ENCODE peak calls at places on chromosomes 2 and 18, in eight cellular contexts. A is H9; B is GM04504; C is activated CD8-positive, alpha-beta memory T cell treated with anti-CD3 and anti-CD28 coated beads for 4 hours; W is GM13976; X is GM19239; T is stimulated activated CD8-positive, alpha-beta memory T cell treated with anti-CD3 and anti-CD28 coated beads, Interleukin-2, amount 100 ng/mL, for 1 hour; Z is NCI-H2171. N is an unnamed sample.

GRCh38 chr18:38301621-38302020 is 736.0 kb upstream of the CELF4 start:
- DNase-seq in A (no peak), B (no peak), C (no peak), W (no peak), X (no peak), T (no peak), Z (no peak), N (no peak)

GRCh38 chr2:226758886-226759660 is 40.5 kb downstream of the IRS1 start:
- DNase-seq in A (no peak), B (peak; percentile 51), C (no peak), W (no peak), X (no peak), T (no peak), Z (no peak), N (no peak)

GRCh38 chr18:55546873-55547704 is 40.9 kb downstream of the TCF4 start:
- DNase-seq in A (no peak), B (peak; percentile 25), C (no peak), W (no peak), X (no peak), T (no peak), Z (no peak), N (no peak)

GRCh38 chr18:12556946-12557806 is 100.7 kb downstream of the SPIRE1 start:
- DNase-seq in A (no peak), B (no peak), C (no peak), W (no peak), X (no peak), T (no peak), Z (no peak), N (no peak)

GRCh38 chr2:34365937-34366336 is 766.8 kb upstream of the FAM98A start:
- DNase-seq in A (peak; percentile 88), B (no peak), C (no peak), W (no peak), X (no peak), T (no peak), Z (peak; percentile 41), N (peak; percentile 79)

GRCh38 chr2:232836934-232837333 is 33.1 kb upstream of the SNORC start:
- DNase-seq in A (no peak), B (no peak), C (no peak), W (no peak), X (no peak), T (no peak), Z (no peak), N (no peak)

GRCh38 chr2:188668017-188668663 is 306.0 kb upstream of the COL3A1 start:
- DNase-seq in A (no peak), B (no peak), C (no peak), W (no peak), X (no peak), T (no peak), Z (no peak), N (peak; percentile 35)

GRCh38 chr2:196331143-196331542 is 159.8 kb upstream of the STK17B start:
- DNase-seq in A (no peak), B (peak; percentile 62), C (no peak), W (no peak), X (no peak), T (no peak), Z (no peak), N (no peak)

GRCh38 chr2:230068658-230069080 is at the start of gene SLC16A14:
- DNase-seq in A (peak; percentile 53), B (no peak), C (peak; percentile 4), W (peak; percentile 38), X (peak; percentile 18), T (no peak), Z (peak; percentile 30), N (no peak)

GRCh38 chr18:7980661-7981060 is 413.5 kb downstream of the PTPRM start:
- DNase-seq in A (no peak), B (no peak), C (no peak), W (no peak), X (no peak), T (no peak), Z (no peak), N (no peak)

GRCh38 chr2:66240284-66240683 is 194.6 kb upstream of the MEIS1 start:
- DNase-seq in A (no peak), B (no peak), C (no peak), W (no peak), X (no peak), T (no peak), Z (no peak), N (no peak)

GRCh38 chr18:54923339-54923956 is 35.8 kb downstream of the CCDC68 start:
- DNase-seq in A (no peak), B (no peak), C (no peak), W (no peak), X (no peak), T (no peak), Z (no peak), N (no peak)

GRCh38 chr2:223262946-223263345 is 211.0 kb downstream of the KCNE4 start:
- DNase-seq in A (no peak), B (peak; percentile 28), C (no peak), W (no peak), X (no peak), T (no peak), Z (no peak), N (no peak)

GRCh38 chr18:9648431-9649163 is 34.2 kb upstream of the PPP4R1 start:
- DNase-seq in A (no peak), B (no peak), C (no peak), W (no peak), X (no peak), T (no peak), Z (no peak), N (no peak)

GRCh38 chr2:237858294-237859081 is 935 bp upstream of the RAMP1 start:
- DNase-seq in A (peak; percentile 83), B (peak; percentile 62), C (peak; percentile 10), W (peak; percentile 86), X (peak; percentile 63), T (peak; percentile 9), Z (peak; percentile 25), N (no peak)

GRCh38 chr2:114442545-114442944 is at the start of gene DPP10:
- DNase-seq in A (peak; percentile 64), B (no peak), C (no peak), W (no peak), X (no peak), T (no peak), Z (no peak), N (no peak)

GRCh38 chr2:235856151-235856819 is 311.9 kb downstream of the GBX2 start:
- DNase-seq in A (no peak), B (no peak), C (no peak), W (no peak), X (no peak), T (no peak), Z (no peak), N (no peak)

GRCh38 chr2:99593692-99594427 is 104.0 kb upstream of the REV1 start:
- DNase-seq in A (no peak), B (no peak), C (no peak), W (no peak), X (no peak), T (no peak), Z (no peak), N (no peak)

GRCh38 chr2:236679906-236680305 is 110.3 kb downstream of the ACKR3 start:
- DNase-seq in A (no peak), B (no peak), C (no peak), W (no peak), X (no peak), T (no peak), Z (no peak), N (no peak)

GRCh38 chr2:20448246-20449046 is 1.6 kb downstream of the RHOB start:
- DNase-seq in A (peak; percentile 34), B (no peak), C (no peak), W (no peak), X (no peak), T (no peak), Z (no peak), N (no peak)

GRCh38 chr2:172086349-172087190 is 1.3 kb downstream of the DLX1 start:
- DNase-seq in A (peak; percentile 85), B (no peak), C (no peak), W (peak; percentile 69), X (no peak), T (no peak), Z (peak; percentile 15), N (no peak)

GRCh38 chr2:120749506-120750431 is 14.1 kb downstream of the GLI2 start:
- DNase-seq in A (peak; percentile 32), B (no peak), C (no peak), W (no peak), X (no peak), T (no peak), Z (no peak), N (no peak)

GRCh38 chr2:159614534-159615186 is 1.7 kb downstream of the BAZ2B start:
- DNase-seq in A (no peak), B (no peak), C (no peak), W (no peak), X (no peak), T (no peak), Z (peak; percentile 74), N (no peak)

GRCh38 chr2:45902379-45902778 is 250.9 kb downstream of the PRKCE start:
- DNase-seq in A (no peak), B (no peak), C (no peak), W (no peak), X (no peak), T (no peak), Z (no peak), N (no peak)

GRCh38 chr2:215002500-215002899 is 135.9 kb downstream of the ABCA12 start:
- DNase-seq in A (no peak), B (no peak), C (no peak), W (peak; percentile 30), X (no peak), T (no peak), Z (no peak), N (no peak)

GRCh38 chr2:152730591-152731333 is 12.3 kb downstream of the ARL6IP6 start:
- DNase-seq in A (no peak), B (no peak), C (peak; percentile 10), W (no peak), X (no peak), T (peak; percentile 22), Z (no peak), N (no peak)

GRCh38 chr18:50847192-50847591 is 27.4 kb upstream of the MRO start:
- DNase-seq in A (no peak), B (no peak), C (no peak), W (no peak), X (no peak), T (no peak), Z (no peak), N (no peak)

GRCh38 chr2:35463805-35464596 is 891.6 kb upstream of the CRIM1 start:
- DNase-seq in A (no peak), B (no peak), C (no peak), W (no peak), X (no peak), T (no peak), Z (no peak), N (no peak)

GRCh38 chr2:127721311-127721977 is 20.1 kb downstream of the SFT2D3 start:
- DNase-seq in A (no peak), B (peak; percentile 37), C (no peak), W (no peak), X (no peak), T (no peak), Z (no peak), N (no peak)

GRCh38 chr2:182767578-182767977 is 51.5 kb downstream of the DNAJC10 start:
- DNase-seq in A (peak; percentile 28), B (no peak), C (no peak), W (no peak), X (no peak), T (no peak), Z (peak; percentile 2), N (no peak)

GRCh38 chr18:55320399-55321255 is 267.4 kb downstream of the TCF4 start:
- DNase-seq in A (no peak), B (no peak), C (no peak), W (no peak), X (no peak), T (no peak), Z (peak; percentile 66), N (no peak)

GRCh38 chr2:102181919-102182635 is 4.7 kb upstream of the IL1RL2 start:
- DNase-seq in A (no peak), B (no peak), C (no peak), W (no peak), X (no peak), T (no peak), Z (no peak), N (no peak)

GRCh38 chr2:217440000-217440399 is 562.8 kb downstream of the TNS1 start:
- DNase-seq in A (no peak), B (no peak), C (no peak), W (peak; percentile 28), X (peak; percentile 9), T (no peak), Z (no peak), N (no peak)

GRCh38 chr2:28546242-28546641 is 50.4 kb downstream of the PLB1 start:
- DNase-seq in A (no peak), B (no peak), C (no peak), W (no peak), X (no peak), T (no peak), Z (no peak), N (no peak)

N was measured in SK-N-MC.